ENCODE peak calls at places on chromosomes 6 and 20, in six cellular contexts. One of them, this sample, is unnamed.
A peak's percentile ranks its signal among the peaks of the same experiment; 100 is the strongest.

GRCh38 chr20:49306903-49307336 is 29.1 kb upstream of the ZNFX1 start:
- DNase-seq in GM10248: no peak
- DNase-seq in right lobe of liver: no peak
- DNase-seq in mesothelial cell of epicardium: no peak
- DNase-seq in A549: no peak
- DNase-seq in heart left ventricle: no peak
- DNase-seq in this sample: no peak

GRCh38 chr20:49945701-49946477 is 9.7 kb downstream of the RNF114 start:
- DNase-seq in GM10248: no peak
- DNase-seq in right lobe of liver: no peak
- DNase-seq in mesothelial cell of epicardium: no peak
- DNase-seq in A549: no peak
- DNase-seq in heart left ventricle: no peak
- DNase-seq in this sample: no peak

GRCh38 chr20:56504373-56505005 is 20.1 kb upstream of the FAM209A start:
- DNase-seq in GM10248: peak; percentile 30
- DNase-seq in right lobe of liver: no peak
- DNase-seq in mesothelial cell of epicardium: no peak
- DNase-seq in A549: peak; percentile 38
- DNase-seq in heart left ventricle: no peak
- DNase-seq in this sample: no peak

GRCh38 chr20:61442718-61443117 is 190.7 kb downstream of the CDH4 start:
- DNase-seq in GM10248: no peak
- DNase-seq in right lobe of liver: no peak
- DNase-seq in mesothelial cell of epicardium: no peak
- DNase-seq in A549: no peak
- DNase-seq in heart left ventricle: no peak
- DNase-seq in this sample: no peak

GRCh38 chr20:15937179-15937578 is 636.1 kb downstream of the KIF16B start:
- DNase-seq in GM10248: peak; percentile 24
- DNase-seq in right lobe of liver: no peak
- DNase-seq in mesothelial cell of epicardium: no peak
- DNase-seq in A549: no peak
- DNase-seq in heart left ventricle: no peak
- DNase-seq in this sample: no peak

GRCh38 chr6:141153563-141153962 is 979.2 kb upstream of the GJE1 start:
- DNase-seq in GM10248: no peak
- DNase-seq in right lobe of liver: no peak
- DNase-seq in mesothelial cell of epicardium: no peak
- DNase-seq in A549: no peak
- DNase-seq in heart left ventricle: no peak
- DNase-seq in this sample: no peak

GRCh38 chr6:35018184-35018523 is 123.0 kb downstream of the TCP11 start:
- DNase-seq in GM10248: no peak
- DNase-seq in right lobe of liver: no peak
- DNase-seq in mesothelial cell of epicardium: no peak
- DNase-seq in A549: no peak
- DNase-seq in heart left ventricle: no peak
- DNase-seq in this sample: no peak

GRCh38 chr20:21104921-21105320 is 1.2 kb downstream of the LINC00237 start:
- DNase-seq in GM10248: no peak
- DNase-seq in right lobe of liver: no peak
- DNase-seq in mesothelial cell of epicardium: no peak
- DNase-seq in A549: no peak
- DNase-seq in heart left ventricle: no peak
- DNase-seq in this sample: no peak

GRCh38 chr6:151067684-151068596 is 171.8 kb upstream of the AKAP12 start:
- DNase-seq in GM10248: no peak
- DNase-seq in right lobe of liver: peak; percentile 88
- DNase-seq in mesothelial cell of epicardium: no peak
- DNase-seq in A549: peak; percentile 74
- DNase-seq in heart left ventricle: peak; percentile 58
- DNase-seq in this sample: peak; percentile 95

GRCh38 chr6:128464790-128465189 is 55.6 kb downstream of the PTPRK start:
- DNase-seq in GM10248: no peak
- DNase-seq in right lobe of liver: no peak
- DNase-seq in mesothelial cell of epicardium: no peak
- DNase-seq in A549: no peak
- DNase-seq in heart left ventricle: no peak
- DNase-seq in this sample: no peak

GRCh38 chr20:54116550-54117235 is 46.3 kb upstream of the BCAS1 start:
- DNase-seq in GM10248: no peak
- DNase-seq in right lobe of liver: no peak
- DNase-seq in mesothelial cell of epicardium: no peak
- DNase-seq in A549: no peak
- DNase-seq in heart left ventricle: no peak
- DNase-seq in this sample: no peak

GRCh38 chr20:11352041-11352440 is 565.7 kb upstream of the BTBD3 start:
- DNase-seq in GM10248: no peak
- DNase-seq in right lobe of liver: no peak
- DNase-seq in mesothelial cell of epicardium: no peak
- DNase-seq in A549: no peak
- DNase-seq in heart left ventricle: no peak
- DNase-seq in this sample: no peak

GRCh38 chr20:56171087-56172012 is 77.2 kb upstream of the MC3R start:
- DNase-seq in GM10248: no peak
- DNase-seq in right lobe of liver: no peak
- DNase-seq in mesothelial cell of epicardium: no peak
- DNase-seq in A549: no peak
- DNase-seq in heart left ventricle: no peak
- DNase-seq in this sample: no peak

GRCh38 chr6:131688286-131688685 is 12.9 kb downstream of the OR2A4 start:
- DNase-seq in GM10248: no peak
- DNase-seq in right lobe of liver: no peak
- DNase-seq in mesothelial cell of epicardium: no peak
- DNase-seq in A549: no peak
- DNase-seq in heart left ventricle: no peak
- DNase-seq in this sample: no peak

GRCh38 chr6:96469312-96469711 is 52.3 kb upstream of the UFL1 start:
- DNase-seq in GM10248: no peak
- DNase-seq in right lobe of liver: no peak
- DNase-seq in mesothelial cell of epicardium: no peak
- DNase-seq in A549: no peak
- DNase-seq in heart left ventricle: no peak
- DNase-seq in this sample: no peak

GRCh38 chr20:48759631-48760245 is 68.1 kb downstream of the PREX1 start:
- DNase-seq in GM10248: no peak
- DNase-seq in right lobe of liver: no peak
- DNase-seq in mesothelial cell of epicardium: no peak
- DNase-seq in A549: no peak
- DNase-seq in heart left ventricle: no peak
- DNase-seq in this sample: no peak

GRCh38 chr6:35787266-35788218 is 6.7 kb downstream of the CLPSL1 start:
- DNase-seq in GM10248: no peak
- DNase-seq in right lobe of liver: no peak
- DNase-seq in mesothelial cell of epicardium: no peak
- DNase-seq in A549: no peak
- DNase-seq in heart left ventricle: no peak
- DNase-seq in this sample: no peak

GRCh38 chr6:102525336-102525735 is 1131.8 kb downstream of the GRIK2 start:
- DNase-seq in GM10248: no peak
- DNase-seq in right lobe of liver: no peak
- DNase-seq in mesothelial cell of epicardium: no peak
- DNase-seq in A549: no peak
- DNase-seq in heart left ventricle: no peak
- DNase-seq in this sample: no peak

GRCh38 chr20:60857708-60858107 is 394.4 kb upstream of the CDH4 start:
- DNase-seq in GM10248: no peak
- DNase-seq in right lobe of liver: no peak
- DNase-seq in mesothelial cell of epicardium: no peak
- DNase-seq in A549: no peak
- DNase-seq in heart left ventricle: no peak
- DNase-seq in this sample: peak; percentile 4

DNA sequence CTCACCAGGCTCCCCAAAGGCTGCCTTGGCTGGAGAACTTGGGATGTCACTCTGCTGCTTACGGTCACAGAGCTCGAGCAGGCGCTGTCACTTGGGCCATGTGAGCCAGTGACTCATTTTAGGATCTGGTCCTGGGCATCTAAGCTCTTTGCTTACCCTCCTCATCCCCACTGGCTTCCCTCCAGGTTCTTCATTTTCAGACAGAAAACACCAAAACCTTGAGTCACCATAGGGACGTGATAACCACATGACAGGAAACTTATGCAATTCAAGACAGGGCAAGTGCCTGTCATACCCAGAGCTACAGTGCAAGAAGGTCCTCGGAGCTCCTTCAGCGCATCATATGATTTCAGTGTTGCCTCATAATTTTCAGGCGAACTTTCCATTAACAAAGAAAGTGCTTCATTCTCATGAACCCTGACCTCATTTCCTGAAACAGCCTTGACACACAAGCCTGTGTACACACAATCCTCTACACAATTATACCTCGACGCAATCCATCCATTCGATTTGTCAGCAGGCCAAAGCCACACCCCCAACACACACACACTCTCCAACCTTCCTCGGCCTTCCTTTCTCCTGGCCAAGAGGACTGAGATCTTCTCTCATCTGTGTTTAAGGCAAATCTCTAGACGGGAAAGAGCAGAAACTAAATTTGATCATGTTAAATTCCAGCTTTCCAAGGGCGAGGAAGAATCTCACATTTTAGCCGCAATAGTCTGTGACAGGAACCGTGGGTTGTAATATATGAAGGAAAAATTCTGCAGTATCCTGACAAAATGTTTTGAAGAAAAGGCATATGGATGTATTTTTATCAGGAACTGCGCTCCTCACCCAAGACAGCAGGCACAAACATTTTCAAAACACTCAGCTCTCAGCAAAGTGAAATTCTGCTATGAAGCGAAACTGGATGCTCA is 25.3 kb downstream of the TBC1D7 start:
- DNase-seq in GM10248: peak; percentile 72
- DNase-seq in right lobe of liver: peak; percentile 70
- DNase-seq in mesothelial cell of epicardium: no peak
- DNase-seq in A549: peak; percentile 89
- DNase-seq in heart left ventricle: peak; percentile 60
- DNase-seq in this sample: peak; percentile 95
- TF ChIP-seq CTCF in GM10248: no peak
- TF ChIP-seq CTCF in right lobe of liver: no peak
- TF ChIP-seq CTCF in mesothelial cell of epicardium: no peak
- TF ChIP-seq CTCF in A549: no peak
- TF ChIP-seq CTCF in heart left ventricle: no peak
- TF ChIP-seq CTCF in this sample: no peak

DNA sequence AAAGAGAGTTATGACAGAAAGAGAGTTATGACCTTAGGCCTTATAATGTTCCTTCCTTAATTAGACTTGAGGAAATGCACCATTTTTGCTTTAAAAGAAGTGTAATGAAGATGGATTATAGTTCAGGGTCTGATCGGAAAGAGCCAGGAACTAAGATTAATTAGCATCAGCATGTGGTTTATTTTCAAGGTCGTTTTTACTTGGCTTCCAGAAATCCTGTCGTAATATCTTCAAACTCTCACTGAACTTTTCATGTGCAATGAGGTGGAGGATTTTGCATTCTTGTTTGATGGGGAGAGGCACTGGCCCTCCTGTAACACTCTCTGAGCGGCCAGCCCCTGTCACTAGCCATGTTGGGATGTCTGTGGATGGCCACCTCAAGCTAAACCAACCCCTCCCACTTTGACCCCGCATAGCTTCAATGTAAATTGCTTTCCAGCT is 116.8 kb downstream of the CDC5L start:
- DNase-seq in GM10248: no peak
- DNase-seq in right lobe of liver: no peak
- DNase-seq in mesothelial cell of epicardium: no peak
- DNase-seq in A549: no peak
- DNase-seq in heart left ventricle: no peak
- DNase-seq in this sample: no peak
- TF ChIP-seq CTCF in GM10248: no peak
- TF ChIP-seq CTCF in right lobe of liver: no peak
- TF ChIP-seq CTCF in mesothelial cell of epicardium: no peak
- TF ChIP-seq CTCF in A549: no peak
- TF ChIP-seq CTCF in heart left ventricle: no peak
- TF ChIP-seq CTCF in this sample: no peak

GRCh38 chr6:37500294-37500608 is 558 bp upstream of the CCDC167 start:
- DNase-seq in GM10248: no peak
- DNase-seq in right lobe of liver: no peak
- DNase-seq in mesothelial cell of epicardium: no peak
- DNase-seq in A549: no peak
- DNase-seq in heart left ventricle: no peak
- DNase-seq in this sample: no peak
- TF ChIP-seq CTCF in GM10248: no peak
- TF ChIP-seq CTCF in right lobe of liver: no peak
- TF ChIP-seq CTCF in mesothelial cell of epicardium: no peak
- TF ChIP-seq CTCF in A549: no peak
- TF ChIP-seq CTCF in heart left ventricle: no peak
- TF ChIP-seq CTCF in this sample: no peak

GRCh38 chr6:43707767-43708166 is 20.2 kb upstream of the MRPS18A start:
- DNase-seq in GM10248: no peak
- DNase-seq in right lobe of liver: no peak
- DNase-seq in mesothelial cell of epicardium: no peak
- DNase-seq in A549: no peak
- DNase-seq in heart left ventricle: no peak
- DNase-seq in this sample: no peak

GRCh38 chr6:43707269-43707668 is 19.7 kb upstream of the MRPS18A start:
- DNase-seq in GM10248: no peak
- DNase-seq in right lobe of liver: no peak
- DNase-seq in mesothelial cell of epicardium: no peak
- DNase-seq in A549: no peak
- DNase-seq in heart left ventricle: no peak
- DNase-seq in this sample: no peak

GRCh38 chr6:43706788-43707187 is 19.2 kb upstream of the MRPS18A start:
- DNase-seq in GM10248: no peak
- DNase-seq in right lobe of liver: no peak
- DNase-seq in mesothelial cell of epicardium: no peak
- DNase-seq in A549: no peak
- DNase-seq in heart left ventricle: no peak
- DNase-seq in this sample: no peak

GRCh38 chr6:43709654-43710303 is 22.2 kb upstream of the MRPS18A start:
- DNase-seq in GM10248: no peak
- DNase-seq in right lobe of liver: no peak
- DNase-seq in mesothelial cell of epicardium: no peak
- DNase-seq in A549: no peak
- DNase-seq in heart left ventricle: no peak
- DNase-seq in this sample: no peak

DNA sequence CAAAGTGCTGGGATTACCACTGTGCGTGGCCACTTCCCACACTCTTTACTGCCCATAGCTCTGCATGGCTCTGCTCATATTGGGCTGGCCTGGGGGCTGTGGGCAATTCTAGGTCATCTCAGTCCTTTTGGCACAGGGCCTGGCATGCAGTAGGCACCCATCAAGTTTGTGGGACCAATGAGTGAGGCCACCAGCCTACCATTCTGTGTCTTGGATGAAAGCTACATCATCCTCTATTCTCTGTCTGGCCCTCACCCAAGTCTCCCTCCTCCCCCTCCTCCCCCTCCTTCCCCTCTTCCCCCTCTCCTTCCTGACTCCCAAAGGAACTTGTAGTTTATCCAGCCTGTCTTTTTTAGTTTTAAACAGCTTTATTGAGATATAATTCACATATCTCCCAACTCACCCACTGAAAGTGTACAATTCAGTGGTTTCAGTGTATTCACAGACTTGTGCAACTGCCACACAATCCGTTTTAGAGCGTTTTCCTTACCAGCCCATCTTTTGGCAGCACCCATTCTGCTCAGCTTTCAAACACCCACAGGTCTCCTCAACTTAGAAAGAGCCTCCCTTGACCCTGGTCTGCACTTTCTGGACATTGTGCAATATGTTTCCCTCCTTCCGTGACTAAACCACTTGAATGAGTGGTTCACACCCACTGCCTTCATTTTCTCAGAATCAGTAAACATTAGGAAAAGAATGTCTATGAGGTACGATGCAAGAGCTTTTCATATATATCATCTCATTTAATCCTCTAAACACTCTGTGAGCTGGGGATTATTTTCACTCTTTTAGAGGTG is 21.5 kb upstream of the MRPS18A start:
- DNase-seq in GM10248: no peak
- DNase-seq in right lobe of liver: no peak
- DNase-seq in mesothelial cell of epicardium: no peak
- DNase-seq in A549: no peak
- DNase-seq in heart left ventricle: no peak
- DNase-seq in this sample: no peak
- TF ChIP-seq CTCF in GM10248: no peak
- TF ChIP-seq CTCF in right lobe of liver: no peak
- TF ChIP-seq CTCF in mesothelial cell of epicardium: no peak
- TF ChIP-seq CTCF in A549: no peak
- TF ChIP-seq CTCF in heart left ventricle: no peak
- TF ChIP-seq CTCF in this sample: no peak

This sample was measured in AG04449.